ENCODE peak calls at places on chromosomes 4 and X, in nine cellular contexts. One of them, this sample, is unnamed.

GRCh38 chr4:22574880-22575279 is 59.0 kb upstream of the ADGRA3 start:
- DNase-seq in pons: no peak
- DNase-seq in activated CD4-positive, alpha-beta T cell treated with anti-CD3 and anti-CD28 coated beads, Interleukin-2, amount 10 ng/mL, durations not matched to agents 7 days and 5 days: no peak
- DNase-seq in M059J: no peak
- DNase-seq in NCI-H1694 treated with DMSO at 0.1 percent for 48 hours: no peak
- DNase-seq in cardiac muscle cell: no peak
- DNase-seq in GM04504: no peak
- DNase-seq in NCI-H1930: no peak
- DNase-seq in left cardiac atrium: no peak
- DNase-seq in this sample: no peak

GRCh38 chr4:7197910-7198309 is 5.6 kb downstream of the SORCS2 start:
- DNase-seq in pons: no peak
- DNase-seq in activated CD4-positive, alpha-beta T cell treated with anti-CD3 and anti-CD28 coated beads, Interleukin-2, amount 10 ng/mL, durations not matched to agents 7 days and 5 days: no peak
- DNase-seq in M059J: no peak
- DNase-seq in NCI-H1694 treated with DMSO at 0.1 percent for 48 hours: no peak
- DNase-seq in cardiac muscle cell: no peak
- DNase-seq in GM04504: no peak
- DNase-seq in NCI-H1930: no peak
- DNase-seq in left cardiac atrium: no peak
- DNase-seq in this sample: peak

GRCh38 chrX:48996969-48997368 is 5.1 kb downstream of the GRIPAP1 start:
- DNase-seq in pons: no peak
- DNase-seq in activated CD4-positive, alpha-beta T cell treated with anti-CD3 and anti-CD28 coated beads, Interleukin-2, amount 10 ng/mL, durations not matched to agents 7 days and 5 days: peak
- DNase-seq in M059J: no peak
- DNase-seq in NCI-H1694 treated with DMSO at 0.1 percent for 48 hours: no peak
- DNase-seq in cardiac muscle cell: peak
- DNase-seq in GM04504: no peak
- DNase-seq in NCI-H1930: no peak
- DNase-seq in left cardiac atrium: no peak
- DNase-seq in this sample: no peak

GRCh38 chrX:30301977-30302376 is 7.2 kb downstream of the NR0B1 start:
- DNase-seq in pons: no peak
- DNase-seq in activated CD4-positive, alpha-beta T cell treated with anti-CD3 and anti-CD28 coated beads, Interleukin-2, amount 10 ng/mL, durations not matched to agents 7 days and 5 days: no peak
- DNase-seq in M059J: peak
- DNase-seq in NCI-H1694 treated with DMSO at 0.1 percent for 48 hours: no peak
- DNase-seq in cardiac muscle cell: peak
- DNase-seq in GM04504: no peak
- DNase-seq in NCI-H1930: no peak
- DNase-seq in left cardiac atrium: no peak
- DNase-seq in this sample: no peak

GRCh38 chr4:87445964-87446363 is 23.6 kb downstream of the NUDT9 start:
- DNase-seq in pons: peak
- DNase-seq in activated CD4-positive, alpha-beta T cell treated with anti-CD3 and anti-CD28 coated beads, Interleukin-2, amount 10 ng/mL, durations not matched to agents 7 days and 5 days: no peak
- DNase-seq in M059J: no peak
- DNase-seq in NCI-H1694 treated with DMSO at 0.1 percent for 48 hours: no peak
- DNase-seq in cardiac muscle cell: no peak
- DNase-seq in GM04504: no peak
- DNase-seq in NCI-H1930: no peak
- DNase-seq in left cardiac atrium: no peak
- DNase-seq in this sample: no peak

GRCh38 chrX:34874763-34875162 is 67.8 kb upstream of the FAM47B start:
- DNase-seq in pons: no peak
- DNase-seq in activated CD4-positive, alpha-beta T cell treated with anti-CD3 and anti-CD28 coated beads, Interleukin-2, amount 10 ng/mL, durations not matched to agents 7 days and 5 days: no peak
- DNase-seq in M059J: no peak
- DNase-seq in NCI-H1694 treated with DMSO at 0.1 percent for 48 hours: no peak
- DNase-seq in cardiac muscle cell: no peak
- DNase-seq in GM04504: no peak
- DNase-seq in NCI-H1930: no peak
- DNase-seq in left cardiac atrium: no peak
- DNase-seq in this sample: no peak

GRCh38 chr4:143346208-143346607 is 9.5 kb downstream of the GAB1 start:
- DNase-seq in pons: no peak
- DNase-seq in activated CD4-positive, alpha-beta T cell treated with anti-CD3 and anti-CD28 coated beads, Interleukin-2, amount 10 ng/mL, durations not matched to agents 7 days and 5 days: no peak
- DNase-seq in M059J: no peak
- DNase-seq in NCI-H1694 treated with DMSO at 0.1 percent for 48 hours: no peak
- DNase-seq in cardiac muscle cell: no peak
- DNase-seq in GM04504: no peak
- DNase-seq in NCI-H1930: no peak
- DNase-seq in left cardiac atrium: no peak
- DNase-seq in this sample: no peak

GRCh38 chrX:15298201-15298600 is 17.2 kb downstream of the ASB11 start:
- DNase-seq in pons: no peak
- DNase-seq in activated CD4-positive, alpha-beta T cell treated with anti-CD3 and anti-CD28 coated beads, Interleukin-2, amount 10 ng/mL, durations not matched to agents 7 days and 5 days: no peak
- DNase-seq in M059J: no peak
- DNase-seq in NCI-H1694 treated with DMSO at 0.1 percent for 48 hours: no peak
- DNase-seq in cardiac muscle cell: no peak
- DNase-seq in GM04504: no peak
- DNase-seq in NCI-H1930: no peak
- DNase-seq in left cardiac atrium: no peak
- DNase-seq in this sample: no peak

GRCh38 chrX:46819136-46819535 is 17.7 kb upstream of the RP2 start:
- DNase-seq in pons: no peak
- DNase-seq in activated CD4-positive, alpha-beta T cell treated with anti-CD3 and anti-CD28 coated beads, Interleukin-2, amount 10 ng/mL, durations not matched to agents 7 days and 5 days: no peak
- DNase-seq in M059J: peak
- DNase-seq in NCI-H1694 treated with DMSO at 0.1 percent for 48 hours: no peak
- DNase-seq in cardiac muscle cell: no peak
- DNase-seq in GM04504: no peak
- DNase-seq in NCI-H1930: no peak
- DNase-seq in left cardiac atrium: no peak
- DNase-seq in this sample: no peak

GRCh38 chr4:78880874-78881492 is 58.3 kb downstream of the PAQR3 start:
- DNase-seq in pons: no peak
- DNase-seq in activated CD4-positive, alpha-beta T cell treated with anti-CD3 and anti-CD28 coated beads, Interleukin-2, amount 10 ng/mL, durations not matched to agents 7 days and 5 days: no peak
- DNase-seq in M059J: no peak
- DNase-seq in NCI-H1694 treated with DMSO at 0.1 percent for 48 hours: no peak
- DNase-seq in cardiac muscle cell: no peak
- DNase-seq in GM04504: no peak
- DNase-seq in NCI-H1930: no peak
- DNase-seq in left cardiac atrium: no peak
- DNase-seq in this sample: no peak

GRCh38 chr4:6777636-6778281 is 4.8 kb upstream of the KIAA0232 start:
- DNase-seq in pons: no peak
- DNase-seq in activated CD4-positive, alpha-beta T cell treated with anti-CD3 and anti-CD28 coated beads, Interleukin-2, amount 10 ng/mL, durations not matched to agents 7 days and 5 days: no peak
- DNase-seq in M059J: no peak
- DNase-seq in NCI-H1694 treated with DMSO at 0.1 percent for 48 hours: no peak
- DNase-seq in cardiac muscle cell: no peak
- DNase-seq in GM04504: no peak
- DNase-seq in NCI-H1930: no peak
- DNase-seq in left cardiac atrium: no peak
- DNase-seq in this sample: no peak

GRCh38 chr4:173025131-173025530 is 143.5 kb upstream of the GALNT7 start:
- DNase-seq in pons: peak
- DNase-seq in activated CD4-positive, alpha-beta T cell treated with anti-CD3 and anti-CD28 coated beads, Interleukin-2, amount 10 ng/mL, durations not matched to agents 7 days and 5 days: peak
- DNase-seq in M059J: peak
- DNase-seq in NCI-H1694 treated with DMSO at 0.1 percent for 48 hours: peak
- DNase-seq in cardiac muscle cell: peak
- DNase-seq in GM04504: peak
- DNase-seq in NCI-H1930: peak
- DNase-seq in left cardiac atrium: no peak
- DNase-seq in this sample: no peak

GRCh38 chr4:67273676-67274075 is 271.6 kb downstream of the CENPC start:
- DNase-seq in pons: no peak
- DNase-seq in activated CD4-positive, alpha-beta T cell treated with anti-CD3 and anti-CD28 coated beads, Interleukin-2, amount 10 ng/mL, durations not matched to agents 7 days and 5 days: no peak
- DNase-seq in M059J: no peak
- DNase-seq in NCI-H1694 treated with DMSO at 0.1 percent for 48 hours: no peak
- DNase-seq in cardiac muscle cell: no peak
- DNase-seq in GM04504: no peak
- DNase-seq in NCI-H1930: no peak
- DNase-seq in left cardiac atrium: no peak
- DNase-seq in this sample: no peak

GRCh38 chr4:129929052-129929451 is 833.1 kb downstream of the C4orf33 start:
- DNase-seq in pons: no peak
- DNase-seq in activated CD4-positive, alpha-beta T cell treated with anti-CD3 and anti-CD28 coated beads, Interleukin-2, amount 10 ng/mL, durations not matched to agents 7 days and 5 days: no peak
- DNase-seq in M059J: no peak
- DNase-seq in NCI-H1694 treated with DMSO at 0.1 percent for 48 hours: peak
- DNase-seq in cardiac muscle cell: no peak
- DNase-seq in GM04504: no peak
- DNase-seq in NCI-H1930: peak
- DNase-seq in left cardiac atrium: no peak
- DNase-seq in this sample: no peak

GRCh38 chrX:11954196-11954595 is 184.1 kb upstream of the FRMPD4 start:
- DNase-seq in pons: no peak
- DNase-seq in activated CD4-positive, alpha-beta T cell treated with anti-CD3 and anti-CD28 coated beads, Interleukin-2, amount 10 ng/mL, durations not matched to agents 7 days and 5 days: no peak
- DNase-seq in M059J: no peak
- DNase-seq in NCI-H1694 treated with DMSO at 0.1 percent for 48 hours: no peak
- DNase-seq in cardiac muscle cell: no peak
- DNase-seq in GM04504: no peak
- DNase-seq in NCI-H1930: no peak
- DNase-seq in left cardiac atrium: no peak
- DNase-seq in this sample: no peak

GRCh38 chrX:2371026-2371778 is 129.6 kb downstream of the DHRSX start:
- DNase-seq in pons: no peak
- DNase-seq in activated CD4-positive, alpha-beta T cell treated with anti-CD3 and anti-CD28 coated beads, Interleukin-2, amount 10 ng/mL, durations not matched to agents 7 days and 5 days: no peak
- DNase-seq in M059J: no peak
- DNase-seq in NCI-H1694 treated with DMSO at 0.1 percent for 48 hours: no peak
- DNase-seq in cardiac muscle cell: peak
- DNase-seq in GM04504: no peak
- DNase-seq in NCI-H1930: no peak
- DNase-seq in left cardiac atrium: no peak
- DNase-seq in this sample: no peak

GRCh38 chr4:56220261-56220660 is 167.0 kb downstream of the AASDH start:
- DNase-seq in pons: peak
- DNase-seq in activated CD4-positive, alpha-beta T cell treated with anti-CD3 and anti-CD28 coated beads, Interleukin-2, amount 10 ng/mL, durations not matched to agents 7 days and 5 days: no peak
- DNase-seq in M059J: no peak
- DNase-seq in NCI-H1694 treated with DMSO at 0.1 percent for 48 hours: no peak
- DNase-seq in cardiac muscle cell: no peak
- DNase-seq in GM04504: no peak
- DNase-seq in NCI-H1930: no peak
- DNase-seq in left cardiac atrium: no peak
- DNase-seq in this sample: no peak

GRCh38 chr4:56860781-56861180 is 39.3 kb upstream of the SPINK2 start:
- DNase-seq in pons: no peak
- DNase-seq in activated CD4-positive, alpha-beta T cell treated with anti-CD3 and anti-CD28 coated beads, Interleukin-2, amount 10 ng/mL, durations not matched to agents 7 days and 5 days: no peak
- DNase-seq in M059J: no peak
- DNase-seq in NCI-H1694 treated with DMSO at 0.1 percent for 48 hours: no peak
- DNase-seq in cardiac muscle cell: no peak
- DNase-seq in GM04504: no peak
- DNase-seq in NCI-H1930: no peak
- DNase-seq in left cardiac atrium: no peak
- DNase-seq in this sample: no peak

GRCh38 chr4:86106475-86106874 is 253.4 kb downstream of the MAPK10 start:
- DNase-seq in pons: no peak
- DNase-seq in activated CD4-positive, alpha-beta T cell treated with anti-CD3 and anti-CD28 coated beads, Interleukin-2, amount 10 ng/mL, durations not matched to agents 7 days and 5 days: no peak
- DNase-seq in M059J: no peak
- DNase-seq in NCI-H1694 treated with DMSO at 0.1 percent for 48 hours: no peak
- DNase-seq in cardiac muscle cell: no peak
- DNase-seq in GM04504: no peak
- DNase-seq in NCI-H1930: no peak
- DNase-seq in left cardiac atrium: no peak
- DNase-seq in this sample: no peak

GRCh38 chr4:56953680-56954520 is 23.5 kb downstream of the NOA1 start:
- DNase-seq in pons: peak
- DNase-seq in activated CD4-positive, alpha-beta T cell treated with anti-CD3 and anti-CD28 coated beads, Interleukin-2, amount 10 ng/mL, durations not matched to agents 7 days and 5 days: no peak
- DNase-seq in M059J: no peak
- DNase-seq in NCI-H1694 treated with DMSO at 0.1 percent for 48 hours: no peak
- DNase-seq in cardiac muscle cell: no peak
- DNase-seq in GM04504: no peak
- DNase-seq in NCI-H1930: no peak
- DNase-seq in left cardiac atrium: no peak
- DNase-seq in this sample: no peak

GRCh38 chr4:71141125-71141524 is 147.7 kb downstream of the DCK start:
- DNase-seq in pons: no peak
- DNase-seq in activated CD4-positive, alpha-beta T cell treated with anti-CD3 and anti-CD28 coated beads, Interleukin-2, amount 10 ng/mL, durations not matched to agents 7 days and 5 days: no peak
- DNase-seq in M059J: no peak
- DNase-seq in NCI-H1694 treated with DMSO at 0.1 percent for 48 hours: no peak
- DNase-seq in cardiac muscle cell: no peak
- DNase-seq in GM04504: no peak
- DNase-seq in NCI-H1930: no peak
- DNase-seq in left cardiac atrium: no peak
- DNase-seq in this sample: no peak

This sample was measured in sigmoid colon.